ENCODE peak calls at places on chromosome 11, in seven cellular contexts. P is ovary; B is uterus; L is CD8-positive, alpha-beta T cell; Y is Peyer's patch; N is tibial artery; V is lung. X is an unnamed sample. For H3K4me1, the result is how much of the 10 kb centered on the place peaks cover.

GRCh38 chr11:129595043-129595962 is 219.7 kb downstream of the BARX2 start:
- DNase-seq in P (no peak), B (no peak), L (no peak), Y (no peak), N (no peak), V (no peak), X (no peak)

GRCh38 chr11:88324562-88325345 is 12.8 kb downstream of the CTSC start:
- DNase-seq in P (no peak), B (no peak), L (no peak), Y (no peak), N (no peak), V (no peak), X (no peak)

GRCh38 chr11:73914284-73914683 is 36.5 kb upstream of the DNAJB13 start:
- DNase-seq in P (no peak), B (no peak), L (no peak), Y (peak), N (no peak), V (no peak), X (peak)

GRCh38 chr11:19345848-19346681 is 105.3 kb upstream of the E2F8 start:
- DNase-seq in P (no peak), B (no peak), L (no peak), Y (no peak), N (no peak), V (no peak), X (no peak)

GRCh38 chr11:495537-495931 is 11.5 kb downstream of the RNH1 start:
- DNase-seq in P (no peak), B (no peak), L (no peak), Y (no peak), N (no peak), V (no peak), X (no peak)

GRCh38 chr11:16890442-16890841 is 123.8 kb downstream of the PLEKHA7 start:
- DNase-seq in P (no peak), B (no peak), L (no peak), Y (no peak), N (no peak), V (no peak), X (no peak)

GRCh38 chr11:113174862-113175261 is 139.5 kb upstream of the TTC12 start:
- DNase-seq in P (no peak), B (no peak), L (no peak), Y (no peak), N (no peak), V (no peak), X (no peak)

GRCh38 chr11:61528114-61528513 is 19.6 kb downstream of the LRRC10B start:
- DNase-seq in P (no peak), B (no peak), L (no peak), Y (no peak), N (no peak), V (no peak), X (no peak)

GRCh38 chr11:32162906-32163305 is 72.0 kb downstream of the RCN1 start:
- DNase-seq in P (no peak), B (no peak), L (no peak), Y (no peak), N (no peak), V (no peak), X (no peak)

GRCh38 chr11:123510579-123510905 is 80.5 kb downstream of the GRAMD1B start:
- DNase-seq in P (no peak), B (no peak), L (no peak), Y (no peak), N (no peak), V (no peak), X (no peak)

GRCh38 chr11:119599864-119600593 is 129.0 kb downstream of the NECTIN1 start:
- DNase-seq in P (no peak), B (no peak), L (no peak), Y (no peak), N (no peak), V (no peak), X (no peak)

GRCh38 chr11:128341280-128341679 is 246.1 kb downstream of the ETS1 start:
- DNase-seq in P (no peak), B (no peak), L (peak), Y (peak), N (no peak), V (no peak), X (no peak)

GRCh38 chr11:64545605-64546004 is 45.4 kb upstream of the SLC22A12 start:
- DNase-seq in P (no peak), B (no peak), L (no peak), Y (no peak), N (no peak), V (no peak), X (no peak)

GRCh38 chr11:77176996-77177395 is 49.0 kb downstream of the MYO7A start:
- DNase-seq in P (no peak), B (no peak), L (no peak), Y (no peak), N (no peak), V (no peak), X (no peak)

GRCh38 chr11:122491486-122491885 is 164.0 kb upstream of the UBASH3B start:
- DNase-seq in P (no peak), B (no peak), L (no peak), Y (no peak), N (no peak), V (no peak), X (no peak)

GRCh38 chr11:73205666-73206343 is 12.3 kb upstream of the P2RY2 start:
- DNase-seq in P (no peak), B (no peak), L (no peak), Y (peak), N (no peak), V (no peak), X (peak)

GRCh38 chr11:65183201-65183891 is 1.6 kb downstream of the CAPN1 start:
- DNase-seq in P (no peak), B (no peak), L (no peak), Y (peak), N (no peak), V (peak), X (no peak)

GRCh38 chr11:36534276-36534675 is 24.2 kb upstream of the TRAF6 start:
- DNase-seq in P (no peak), B (no peak), L (no peak), Y (no peak), N (no peak), V (no peak), X (no peak)

GRCh38 chr11:79243412-79244174 is 197.2 kb downstream of the TENM4 start:
- DNase-seq in P (peak), B (peak), L (no peak), Y (no peak), N (no peak), V (no peak), X (no peak)

GRCh38 chr11:74538680-74539079 is 45.2 kb upstream of the LIPT2 start:
- DNase-seq in P (no peak), B (no peak), L (no peak), Y (no peak), N (no peak), V (no peak), X (no peak)

GRCh38 chr11:112394304-112394703 is 133.6 kb upstream of the PLET1 start:
- DNase-seq in P (no peak), B (no peak), L (no peak), Y (no peak), N (no peak), V (no peak), X (no peak)

GRCh38 chr11:115769891-115770290 is 265.7 kb upstream of the CADM1 start:
- DNase-seq in P (no peak), B (no peak), L (no peak), Y (no peak), N (no peak), V (no peak), X (no peak)

GRCh38 chr11:69055212-69055586 is 6.5 kb downstream of the TPCN2 start:
- DNase-seq in P (no peak), B (no peak), L (no peak), Y (peak), N (no peak), V (no peak), X (peak)

GRCh38 chr11:2563216-2564007 is 118.6 kb downstream of the KCNQ1 start:
- DNase-seq in P (no peak), B (no peak), L (no peak), Y (peak), N (no peak), V (no peak), X (peak)

GRCh38 chr11:130601141-130601540 is 152.7 kb downstream of the ADAMTS15 start:
- DNase-seq in P (peak), B (peak), L (no peak), Y (peak), N (peak), V (no peak), X (no peak)

GRCh38 chr11:75554258-75555022 is 7.6 kb upstream of the SERPINH1 start:
- DNase-seq in P (peak), B (peak), L (no peak), Y (peak), N (peak), V (peak), X (no peak)

GRCh38 chr11:100928426-100928825 is 201.2 kb downstream of the PGR start:
- DNase-seq in P (no peak), B (no peak), L (no peak), Y (no peak), N (no peak), V (no peak), X (no peak)

GRCh38 chr11:100929377-100929776 is 200.2 kb downstream of the PGR start:
- DNase-seq in P (no peak), B (no peak), L (no peak), Y (no peak), N (no peak), V (no peak), X (no peak)

GRCh38 chr11:100936781-100937180 is 192.8 kb downstream of the PGR start:
- DNase-seq in P (no peak), B (no peak), L (no peak), Y (no peak), N (no peak), V (no peak), X (no peak)

GRCh38 chr11:100930185-100930778 is 199.3 kb downstream of the PGR start:
- DNase-seq in P (no peak), B (no peak), L (no peak), Y (no peak), N (no peak), V (no peak), X (no peak)

GRCh38 chr11:100932474-100933100 is 197.0 kb downstream of the PGR start:
- DNase-seq in P (no peak), B (no peak), L (no peak), Y (no peak), N (no peak), V (no peak), X (peak)
- TF ChIP-seq CTCF in P (no peak), B (peak), L (no peak), Y (no peak), N (peak), V (no peak), X (peak)

GRCh38 chr11:72037554-72038311 is 39.0 kb downstream of the IL18BP start:
- DNase-seq in P (no peak), B (no peak), L (peak), Y (no peak), N (no peak), V (no peak), X (no peak)

GRCh38 chr11:72040497-72041363 is 39.6 kb downstream of the NUMA1 start:
- DNase-seq in P (peak), B (peak), L (peak), Y (peak), N (peak), V (peak), X (peak)

GRCh38 chr11:72038491-72038890 is 39.8 kb downstream of the IL18BP start:
- DNase-seq in P (peak), B (peak), L (no peak), Y (peak), N (peak), V (peak), X (no peak)

GRCh38 chr11:72041364-72042058 is 38.8 kb downstream of the NUMA1 start:
- DNase-seq in P (peak), B (peak), L (peak), Y (peak), N (peak), V (peak), X (no peak)

GRCh38 chr11:72039108-72039850 is 40.6 kb downstream of the IL18BP start:
- DNase-seq in P (peak), B (peak), L (no peak), Y (peak), N (no peak), V (peak), X (peak)
- H3K4me1 ChIP-seq in P (under half), B (under half), L (half or more), Y (under half), N (half or more), V (under half), X (under half)

DNA sequence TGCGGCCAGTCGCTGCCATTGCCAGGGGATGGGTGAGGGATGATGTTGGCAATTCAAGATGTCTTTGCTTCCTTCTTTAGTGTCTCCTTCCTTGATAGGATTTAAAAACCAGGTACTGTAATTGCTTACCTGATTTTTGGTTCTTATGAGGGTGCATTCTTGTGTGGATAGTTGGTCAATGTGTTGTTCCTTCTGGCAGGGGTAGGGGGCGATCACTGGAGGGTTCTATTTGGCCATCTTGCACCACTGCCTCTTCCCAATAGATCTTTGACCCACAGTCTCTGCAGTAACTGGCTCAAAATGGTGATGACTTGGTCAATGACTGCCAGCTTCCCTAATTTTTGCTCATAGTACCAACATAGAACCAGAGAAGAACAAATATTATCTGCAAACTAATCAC is 680.1 kb downstream of the DLG2 start:
- DNase-seq in P (no peak), B (no peak), L (no peak), Y (no peak), N (no peak), V (no peak), X (no peak)
- TF ChIP-seq CTCF in P (no peak), B (no peak), L (no peak), Y (no peak), N (no peak), V (no peak), X (no peak)

DNA sequence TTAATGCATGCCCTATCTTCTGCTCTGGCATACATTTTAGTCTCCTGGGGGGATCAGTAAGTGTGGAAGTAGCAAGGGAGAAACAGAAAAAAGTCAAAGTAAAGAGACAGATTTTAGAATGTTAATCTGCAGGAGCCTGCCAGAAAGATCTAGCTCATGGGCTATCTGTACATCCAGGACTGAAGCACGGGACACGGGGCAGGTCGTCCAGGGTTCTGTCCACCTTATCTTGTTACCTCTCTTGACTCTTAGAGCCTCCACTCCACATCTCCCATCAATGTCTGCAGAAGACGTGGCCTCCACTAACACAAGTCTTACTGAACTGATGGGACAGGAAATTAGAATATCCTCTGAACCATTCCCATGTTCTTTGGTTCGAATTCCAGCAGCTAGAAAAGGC is 1.7 kb upstream of the SLC43A3 start:
- DNase-seq in P (no peak), B (no peak), L (no peak), Y (no peak), N (no peak), V (no peak), X (no peak)
- H3K4me1 ChIP-seq in P (under half), B (under half), L (under half), Y (under half), N (under half), V (under half), X (under half)

GRCh38 chr11:25970726-25971508 is 361.0 kb upstream of the ANO3 start:
- DNase-seq in P (no peak), B (no peak), L (no peak), Y (no peak), N (no peak), V (no peak), X (peak)
- TF ChIP-seq CTCF in P (no peak), B (no peak), L (no peak), Y (no peak), N (no peak), V (no peak), X (peak)

GRCh38 chr11:92920295-92920694 is 49.2 kb upstream of the MTNR1B start:
- DNase-seq in P (no peak), B (no peak), L (no peak), Y (no peak), N (no peak), V (no peak), X (no peak)
- H3K4me1 ChIP-seq in P (under half), B (under half), L (under half), Y (under half), N (under half), V (under half), X (under half)

GRCh38 chr11:110514967-110515366 is 85.2 kb downstream of the FDX1 start:
- DNase-seq in P (no peak), B (no peak), L (no peak), Y (no peak), N (no peak), V (no peak), X (no peak)
- TF ChIP-seq CTCF in P (no peak), B (no peak), L (no peak), Y (no peak), N (no peak), V (no peak), X (no peak)

X was measured in Caco-2.